ENCODE peak calls at places on chromosomes 12 and 14, in five cellular contexts. One of them, this sample, is unnamed.

GRCh38 chr14:82394916-82395315 is 861.3 kb upstream of the SEL1L start:
- DNase-seq in upper lobe of right lung: no peak
- DNase-seq in PC-3: no peak
- DNase-seq in OCI-LY7: no peak
- DNase-seq in GM23338: no peak
- DNase-seq in this sample: no peak

GRCh38 chr12:130579231-130579630 is 136.9 kb downstream of the RIMBP2 start:
- DNase-seq in upper lobe of right lung: no peak
- DNase-seq in PC-3: no peak
- DNase-seq in OCI-LY7: no peak
- DNase-seq in GM23338: no peak
- DNase-seq in this sample: no peak

GRCh38 chr12:46459881-46460545 is 87.4 kb upstream of the SLC38A2 start:
- DNase-seq in upper lobe of right lung: no peak
- DNase-seq in PC-3: no peak
- DNase-seq in OCI-LY7: peak; percentile 25
- DNase-seq in GM23338: no peak
- DNase-seq in this sample: no peak

GRCh38 chr12:100959481-100959880 is 164.9 kb downstream of the ANO4 start:
- DNase-seq in upper lobe of right lung: no peak
- DNase-seq in PC-3: peak; percentile 7
- DNase-seq in OCI-LY7: no peak
- DNase-seq in GM23338: no peak
- DNase-seq in this sample: no peak

GRCh38 chr14:99687284-99688209 is 3.4 kb downstream of the CYP46A1 start:
- DNase-seq in upper lobe of right lung: no peak
- DNase-seq in PC-3: peak; percentile 40
- DNase-seq in OCI-LY7: peak; percentile 67
- DNase-seq in GM23338: peak; percentile 82
- DNase-seq in this sample: peak; percentile 90

GRCh38 chr14:44494125-44494524 is 13.0 kb downstream of the FSCB start:
- DNase-seq in upper lobe of right lung: no peak
- DNase-seq in PC-3: peak; percentile 39
- DNase-seq in OCI-LY7: no peak
- DNase-seq in GM23338: no peak
- DNase-seq in this sample: no peak

GRCh38 chr12:102016472-102016871 is 45.3 kb downstream of the WASHC3 start:
- DNase-seq in upper lobe of right lung: no peak
- DNase-seq in PC-3: peak; percentile 38
- DNase-seq in OCI-LY7: no peak
- DNase-seq in GM23338: no peak
- DNase-seq in this sample: no peak

GRCh38 chr12:104859144-104859543 is 98.9 kb downstream of the SLC41A2 start:
- DNase-seq in upper lobe of right lung: no peak
- DNase-seq in PC-3: peak; percentile 94
- DNase-seq in OCI-LY7: no peak
- DNase-seq in GM23338: no peak
- DNase-seq in this sample: no peak

GRCh38 chr12:28086521-28086920 is 103.7 kb upstream of the CCDC91 start:
- DNase-seq in upper lobe of right lung: no peak
- DNase-seq in PC-3: no peak
- DNase-seq in OCI-LY7: no peak
- DNase-seq in GM23338: no peak
- DNase-seq in this sample: no peak

GRCh38 chr14:22699801-22700564 is 55.8 kb upstream of the OR6J1 start:
- DNase-seq in upper lobe of right lung: no peak
- DNase-seq in PC-3: peak; percentile 41
- DNase-seq in OCI-LY7: no peak
- DNase-seq in GM23338: no peak
- DNase-seq in this sample: no peak

GRCh38 chr12:115750340-115750739 is 527.2 kb downstream of the MED13L start:
- DNase-seq in upper lobe of right lung: no peak
- DNase-seq in PC-3: no peak
- DNase-seq in OCI-LY7: no peak
- DNase-seq in GM23338: no peak
- DNase-seq in this sample: no peak

GRCh38 chr12:124556896-124557501 is 10.4 kb downstream of the NCOR2 start:
- DNase-seq in upper lobe of right lung: peak; percentile 61
- DNase-seq in PC-3: no peak
- DNase-seq in OCI-LY7: no peak
- DNase-seq in GM23338: no peak
- DNase-seq in this sample: peak; percentile 76

GRCh38 chr14:74922752-74923401 is at the start of gene RPS6KL1:
- DNase-seq in upper lobe of right lung: peak; percentile 89
- DNase-seq in PC-3: peak; percentile 89
- DNase-seq in OCI-LY7: peak; percentile 88
- DNase-seq in GM23338: peak; percentile 97
- DNase-seq in this sample: peak; percentile 99

GRCh38 chr12:31558521-31558920 is 32.4 kb downstream of the DENND5B start:
- DNase-seq in upper lobe of right lung: no peak
- DNase-seq in PC-3: peak; percentile 36
- DNase-seq in OCI-LY7: no peak
- DNase-seq in GM23338: no peak
- DNase-seq in this sample: no peak

GRCh38 chr12:98856897-98857540 is 211.9 kb downstream of the APAF1 start:
- DNase-seq in upper lobe of right lung: no peak
- DNase-seq in PC-3: peak; percentile 45
- DNase-seq in OCI-LY7: no peak
- DNase-seq in GM23338: peak; percentile 89
- DNase-seq in this sample: peak; percentile 62

GRCh38 chr14:65446159-65446558 is 33.6 kb downstream of the FUT8 start:
- DNase-seq in upper lobe of right lung: no peak
- DNase-seq in PC-3: no peak
- DNase-seq in OCI-LY7: no peak
- DNase-seq in GM23338: no peak
- DNase-seq in this sample: no peak

GRCh38 chr14:32202468-32202865 is 602 bp downstream of the RNU6-8 start:
- DNase-seq in upper lobe of right lung: no peak
- DNase-seq in PC-3: peak; percentile 30
- DNase-seq in OCI-LY7: no peak
- DNase-seq in GM23338: peak; percentile 28
- DNase-seq in this sample: no peak

GRCh38 chr14:23154876-23155587 is 28.4 kb downstream of the SLC7A8 start:
- DNase-seq in upper lobe of right lung: peak; percentile 81
- DNase-seq in PC-3: peak; percentile 33
- DNase-seq in OCI-LY7: no peak
- DNase-seq in GM23338: peak; percentile 61
- DNase-seq in this sample: peak; percentile 72

GRCh38 chr12:52837781-52838736 is 3.9 kb upstream of the KRT79 start:
- DNase-seq in upper lobe of right lung: no peak
- DNase-seq in PC-3: no peak
- DNase-seq in OCI-LY7: no peak
- DNase-seq in GM23338: no peak
- DNase-seq in this sample: no peak

GRCh38 chr12:9509464-9510166 is 98.1 kb downstream of the KLRB1 start:
- DNase-seq in upper lobe of right lung: no peak
- DNase-seq in PC-3: no peak
- DNase-seq in OCI-LY7: peak; percentile 0
- DNase-seq in GM23338: no peak
- DNase-seq in this sample: no peak

GRCh38 chr12:66290716-66291200 is 11.5 kb upstream of the HELB start:
- DNase-seq in upper lobe of right lung: no peak
- DNase-seq in PC-3: no peak
- DNase-seq in OCI-LY7: no peak
- DNase-seq in GM23338: no peak
- DNase-seq in this sample: no peak

GRCh38 chr12:5965950-5966383 is 20.9 kb upstream of the ANO2 start:
- DNase-seq in upper lobe of right lung: peak; percentile 74
- DNase-seq in PC-3: peak; percentile 54
- DNase-seq in OCI-LY7: peak; percentile 57
- DNase-seq in GM23338: peak; percentile 85
- DNase-seq in this sample: peak; percentile 85

DNA sequence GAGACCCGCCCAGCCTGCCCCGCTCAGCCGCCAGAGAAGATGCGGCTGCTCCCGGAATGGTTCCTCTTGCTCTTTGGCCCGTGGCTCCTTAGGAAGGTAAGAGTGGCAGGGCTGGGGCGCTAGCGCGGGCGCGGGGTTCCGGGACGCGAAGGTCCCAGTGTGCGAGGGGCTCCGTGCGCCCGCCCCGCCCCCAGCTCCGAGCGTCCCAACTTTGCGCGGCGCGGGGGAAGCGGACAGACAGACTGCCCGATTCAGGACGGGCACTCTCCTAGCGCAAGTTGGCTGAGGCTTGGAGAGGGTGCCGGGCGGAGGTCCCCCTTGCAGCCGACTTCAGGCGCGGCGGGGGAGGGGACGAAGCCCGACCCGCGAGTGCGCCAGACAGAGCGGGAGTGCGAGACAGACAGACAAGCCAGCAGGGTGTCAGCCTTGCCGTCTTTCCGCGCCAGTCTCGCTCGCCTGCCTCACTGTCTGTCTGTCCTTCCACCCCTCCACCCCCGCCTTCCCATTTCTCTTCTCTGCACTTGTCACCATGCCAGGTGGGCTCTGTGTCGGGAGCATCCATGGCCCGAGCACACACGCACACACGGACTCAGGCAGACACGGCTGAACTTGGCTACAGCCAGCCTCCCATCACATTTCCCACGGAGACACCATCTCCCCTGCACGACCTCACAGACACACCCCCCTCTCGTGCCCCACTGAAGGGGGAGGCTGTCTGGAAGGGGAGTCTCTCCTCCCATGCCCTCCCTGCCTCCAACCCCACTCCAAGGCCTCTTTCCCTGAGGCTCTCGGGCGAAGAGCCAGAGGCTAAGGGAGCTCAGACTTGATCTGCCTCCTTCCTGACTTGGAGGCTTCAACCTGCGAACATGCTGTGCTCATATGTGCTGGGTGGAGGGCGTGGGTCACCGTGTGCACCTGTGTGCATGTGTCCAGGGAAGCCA is 607 bp downstream of the NXPH4 start:
- DNase-seq in upper lobe of right lung: no peak
- DNase-seq in PC-3: peak; percentile 41
- DNase-seq in OCI-LY7: peak; percentile 18
- DNase-seq in GM23338: peak; percentile 53
- DNase-seq in this sample: peak; percentile 81
- H3K4me3 ChIP-seq in upper lobe of right lung: peak overlapping the region; percentile 37
- H3K4me3 ChIP-seq in PC-3: peak overlapping the region; percentile 68
- H3K4me3 ChIP-seq in OCI-LY7: peak overlapping the region; percentile 71
- H3K4me3 ChIP-seq in GM23338: peak overlapping the region; percentile 62
- H3K4me3 ChIP-seq in this sample: peak overlapping the region; percentile 48

GRCh38 chr12:77324416-77324762 is 259.0 kb upstream of the E2F7 start:
- DNase-seq in upper lobe of right lung: no peak
- DNase-seq in PC-3: no peak
- DNase-seq in OCI-LY7: no peak
- DNase-seq in GM23338: no peak
- DNase-seq in this sample: no peak

GRCh38 chr12:77323778-77324415 is 258.5 kb upstream of the E2F7 start:
- DNase-seq in upper lobe of right lung: no peak
- DNase-seq in PC-3: no peak
- DNase-seq in OCI-LY7: no peak
- DNase-seq in GM23338: no peak
- DNase-seq in this sample: no peak

GRCh38 chr12:77328326-77328725 is 263.0 kb upstream of the E2F7 start:
- DNase-seq in upper lobe of right lung: no peak
- DNase-seq in PC-3: no peak
- DNase-seq in OCI-LY7: no peak
- DNase-seq in GM23338: no peak
- DNase-seq in this sample: no peak

GRCh38 chr12:77325505-77325904 is 260.1 kb upstream of the E2F7 start:
- DNase-seq in upper lobe of right lung: peak; percentile 60
- DNase-seq in PC-3: no peak
- DNase-seq in OCI-LY7: no peak
- DNase-seq in GM23338: peak; percentile 75
- DNase-seq in this sample: peak; percentile 77

GRCh38 chr12:77324763-77325468 is 259.5 kb upstream of the E2F7 start:
- DNase-seq in upper lobe of right lung: peak; percentile 85
- DNase-seq in PC-3: peak; percentile 76
- DNase-seq in OCI-LY7: peak; percentile 35
- DNase-seq in GM23338: peak; percentile 94
- DNase-seq in this sample: peak; percentile 91
- H3K4me3 ChIP-seq in upper lobe of right lung: peak overlapping the region; percentile 65
- H3K4me3 ChIP-seq in PC-3: peak overlapping the region; percentile 78
- H3K4me3 ChIP-seq in OCI-LY7: peak overlapping the region; percentile 28
- H3K4me3 ChIP-seq in GM23338: peak overlapping the region; percentile 83
- H3K4me3 ChIP-seq in this sample: peak overlapping the region; percentile 55

GRCh38 chr14:47676301-47676617 is 854 bp upstream of the MDGA2 start:
- DNase-seq in upper lobe of right lung: no peak
- DNase-seq in PC-3: no peak
- DNase-seq in OCI-LY7: no peak
- DNase-seq in GM23338: no peak
- DNase-seq in this sample: no peak
- H3K4me3 ChIP-seq in upper lobe of right lung: no peak overlapping the region
- H3K4me3 ChIP-seq in PC-3: no peak overlapping the region
- H3K4me3 ChIP-seq in OCI-LY7: no peak overlapping the region
- H3K4me3 ChIP-seq in GM23338: peak overlapping the region; percentile 89
- H3K4me3 ChIP-seq in this sample: peak overlapping the region; percentile 71

GRCh38 chr14:94175403-94176146 is 1.5 kb downstream of the PPP4R4 start:
- DNase-seq in upper lobe of right lung: no peak
- DNase-seq in PC-3: no peak
- DNase-seq in OCI-LY7: no peak
- DNase-seq in GM23338: no peak
- DNase-seq in this sample: no peak
- H3K4me3 ChIP-seq in upper lobe of right lung: peak overlapping the region; percentile 65
- H3K4me3 ChIP-seq in PC-3: no peak overlapping the region
- H3K4me3 ChIP-seq in OCI-LY7: no peak overlapping the region
- H3K4me3 ChIP-seq in GM23338: peak overlapping the region; percentile 90
- H3K4me3 ChIP-seq in this sample: peak overlapping the region; percentile 67

GRCh38 chr12:85369365-85370154 is 89.5 kb downstream of the ALX1 start:
- DNase-seq in upper lobe of right lung: no peak
- DNase-seq in PC-3: peak; percentile 17
- DNase-seq in OCI-LY7: no peak
- DNase-seq in GM23338: no peak
- DNase-seq in this sample: no peak
- H3K4me3 ChIP-seq in upper lobe of right lung: no peak overlapping the region
- H3K4me3 ChIP-seq in PC-3: no peak overlapping the region
- H3K4me3 ChIP-seq in OCI-LY7: no peak overlapping the region
- H3K4me3 ChIP-seq in GM23338: no peak overlapping the region
- H3K4me3 ChIP-seq in this sample: no peak overlapping the region

DNA sequence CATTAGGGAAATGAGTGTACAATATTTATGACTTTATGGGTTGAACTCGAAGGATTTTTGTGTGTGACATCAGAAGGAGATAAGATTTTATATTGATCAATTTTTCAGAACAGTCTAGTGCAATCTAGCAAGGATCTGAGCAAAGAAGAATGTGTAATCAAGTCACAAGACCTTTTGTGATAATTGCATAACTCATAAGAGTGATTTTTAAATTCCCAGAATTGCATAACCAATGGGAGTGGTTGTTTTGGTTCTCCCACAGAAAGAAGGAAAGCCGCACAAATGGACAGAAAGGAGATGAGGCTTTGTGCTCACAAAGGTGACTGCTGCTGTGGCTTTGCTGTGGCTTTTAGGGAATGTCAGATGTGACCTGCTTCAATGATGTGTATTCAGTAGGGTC is 441.7 kb upstream of the FLRT2 start:
- DNase-seq in upper lobe of right lung: no peak
- DNase-seq in PC-3: peak; percentile 13
- DNase-seq in OCI-LY7: no peak
- DNase-seq in GM23338: no peak
- DNase-seq in this sample: no peak
- H3K4me3 ChIP-seq in upper lobe of right lung: no peak overlapping the region
- H3K4me3 ChIP-seq in PC-3: no peak overlapping the region
- H3K4me3 ChIP-seq in OCI-LY7: no peak overlapping the region
- H3K4me3 ChIP-seq in GM23338: no peak overlapping the region
- H3K4me3 ChIP-seq in this sample: no peak overlapping the region